ENCODE peak calls at places on chromosomes 1 and 21, in four cellular contexts. One of them, this sample, is unnamed.
A peak's percentile ranks its signal among the peaks of the same experiment; 100 is the strongest.

GRCh38 chr1:18913065-18913502 is 10.7 kb upstream of the ALDH4A1 start:
- DNase-seq in HepG2: peak; percentile 66
- DNase-seq in GM12878: no peak
- DNase-seq in H1: peak; percentile 96
- DNase-seq in this sample: peak; percentile 42

GRCh38 chr1:54825696-54826095 is 24.6 kb upstream of the TTC22 start:
- DNase-seq in HepG2: no peak
- DNase-seq in GM12878: no peak
- DNase-seq in H1: no peak
- DNase-seq in this sample: no peak

GRCh38 chr1:174836543-174836942 is 163.2 kb upstream of the CACYBP start:
- DNase-seq in HepG2: no peak
- DNase-seq in GM12878: no peak
- DNase-seq in H1: no peak
- DNase-seq in this sample: no peak

GRCh38 chr1:158002022-158002629 is 8.7 kb downstream of the KIRREL1 start:
- DNase-seq in HepG2: no peak
- DNase-seq in GM12878: no peak
- DNase-seq in H1: no peak
- DNase-seq in this sample: no peak

GRCh38 chr1:230965535-230965934 is 13.1 kb downstream of the TTC13 start:
- DNase-seq in HepG2: no peak
- DNase-seq in GM12878: no peak
- DNase-seq in H1: no peak
- DNase-seq in this sample: no peak

GRCh38 chr1:51924455-51924854 is 45.9 kb upstream of the NRDC start:
- DNase-seq in HepG2: no peak
- DNase-seq in GM12878: no peak
- DNase-seq in H1: no peak
- DNase-seq in this sample: no peak

GRCh38 chr1:61993331-61993961 is 201.2 kb upstream of the L1TD1 start:
- DNase-seq in HepG2: no peak
- DNase-seq in GM12878: no peak
- DNase-seq in H1: no peak
- DNase-seq in this sample: no peak

GRCh38 chr1:170445096-170445495 is 86.9 kb upstream of the GORAB start:
- DNase-seq in HepG2: no peak
- DNase-seq in GM12878: no peak
- DNase-seq in H1: no peak
- DNase-seq in this sample: no peak

GRCh38 chr1:102861247-102861646 is 247.1 kb downstream of the COL11A1 start:
- DNase-seq in HepG2: no peak
- DNase-seq in GM12878: no peak
- DNase-seq in H1: no peak
- DNase-seq in this sample: no peak

GRCh38 chr1:177858222-177858894 is 111.5 kb downstream of the SEC16B start:
- DNase-seq in HepG2: no peak
- DNase-seq in GM12878: no peak
- DNase-seq in H1: no peak
- DNase-seq in this sample: no peak

GRCh38 chr1:90945287-90945686 is 76.5 kb downstream of the ZNF644 start:
- DNase-seq in HepG2: no peak
- DNase-seq in GM12878: no peak
- DNase-seq in H1: no peak
- DNase-seq in this sample: no peak

GRCh38 chr1:218426343-218426657 is 81.2 kb downstream of the TGFB2 start:
- DNase-seq in HepG2: peak; percentile 95
- DNase-seq in GM12878: no peak
- DNase-seq in H1: no peak
- DNase-seq in this sample: no peak

GRCh38 chr1:53752281-53752680 is 13.3 kb upstream of the GLIS1 start:
- DNase-seq in HepG2: no peak
- DNase-seq in GM12878: no peak
- DNase-seq in H1: no peak
- DNase-seq in this sample: no peak

GRCh38 chr1:111489604-111490003 is 13.8 kb downstream of the ADORA3 start:
- DNase-seq in HepG2: no peak
- DNase-seq in GM12878: no peak
- DNase-seq in H1: no peak
- DNase-seq in this sample: no peak

GRCh38 chr1:47738560-47739182 is 258.5 kb downstream of the TRABD2B start:
- DNase-seq in HepG2: peak; percentile 35
- DNase-seq in GM12878: no peak
- DNase-seq in H1: peak; percentile 86
- DNase-seq in this sample: peak; percentile 66

GRCh38 chr1:30652151-30652915 is 71.1 kb downstream of the MATN1 start:
- DNase-seq in HepG2: no peak
- DNase-seq in GM12878: no peak
- DNase-seq in H1: no peak
- DNase-seq in this sample: no peak

GRCh38 chr21:41817228-41817627 is 50.4 kb upstream of the RIPK4 start:
- DNase-seq in HepG2: peak; percentile 44
- DNase-seq in GM12878: no peak
- DNase-seq in H1: peak; percentile 61
- DNase-seq in this sample: peak; percentile 62

GRCh38 chr1:88802404-88802803 is 89.0 kb downstream of the GTF2B start:
- DNase-seq in HepG2: no peak
- DNase-seq in GM12878: no peak
- DNase-seq in H1: no peak
- DNase-seq in this sample: no peak

GRCh38 chr21:34589511-34590282 is 25.2 kb downstream of the RCAN1 start:
- DNase-seq in HepG2: no peak
- DNase-seq in GM12878: no peak
- DNase-seq in H1: no peak
- DNase-seq in this sample: no peak

GRCh38 chr1:12148958-12149790 is 17.6 kb upstream of the TNFRSF1B start:
- DNase-seq in HepG2: no peak
- DNase-seq in GM12878: no peak
- DNase-seq in H1: no peak
- DNase-seq in this sample: no peak

GRCh38 chr1:81834921-81835698 is 34.4 kb downstream of the ADGRL2 start:
- DNase-seq in HepG2: no peak
- DNase-seq in GM12878: no peak
- DNase-seq in H1: no peak
- DNase-seq in this sample: no peak

GRCh38 chr1:7300893-7301292 is 470.2 kb upstream of the VAMP3 start:
- DNase-seq in HepG2: peak; percentile 58
- DNase-seq in GM12878: no peak
- DNase-seq in H1: no peak
- DNase-seq in this sample: no peak

GRCh38 chr1:23446644-23447310 is 22.2 kb upstream of the TCEA3 start:
- DNase-seq in HepG2: no peak
- DNase-seq in GM12878: no peak
- DNase-seq in H1: no peak
- DNase-seq in this sample: no peak

GRCh38 chr21:46124926-46125845 is 27.3 kb downstream of the COL6A2 start:
- DNase-seq in HepG2: no peak
- DNase-seq in GM12878: no peak
- DNase-seq in H1: peak; percentile 41
- DNase-seq in this sample: no peak

GRCh38 chr1:85303440-85304162 is 27.2 kb upstream of the BCL10 start:
- DNase-seq in HepG2: no peak
- DNase-seq in GM12878: no peak
- DNase-seq in H1: no peak
- DNase-seq in this sample: no peak

GRCh38 chr1:220905650-220906560 is 26.7 kb downstream of the HLX start:
- DNase-seq in HepG2: peak; percentile 19
- DNase-seq in GM12878: no peak
- DNase-seq in H1: no peak
- DNase-seq in this sample: no peak

GRCh38 chr1:202221911-202222909 is 28.6 kb downstream of the LGR6 start:
- DNase-seq in HepG2: peak; percentile 28
- DNase-seq in GM12878: no peak
- DNase-seq in H1: no peak
- DNase-seq in this sample: no peak

GRCh38 chr1:31318146-31318545 is 21.3 kb downstream of the ZCCHC17 start:
- DNase-seq in HepG2: peak; percentile 21
- DNase-seq in GM12878: no peak
- DNase-seq in H1: no peak
- DNase-seq in this sample: no peak

GRCh38 chr1:15246960-15247614 is at the start of gene FHAD1:
- DNase-seq in HepG2: no peak
- DNase-seq in GM12878: no peak
- DNase-seq in H1: peak; percentile 94
- DNase-seq in this sample: peak; percentile 33

GRCh38 chr1:208387908-208388756 is 143.9 kb upstream of the PLXNA2 start:
- DNase-seq in HepG2: no peak
- DNase-seq in GM12878: no peak
- DNase-seq in H1: no peak
- DNase-seq in this sample: no peak

GRCh38 chr1:223006794-223007193 is 136.3 kb downstream of the TLR5 start:
- DNase-seq in HepG2: no peak
- DNase-seq in GM12878: no peak
- DNase-seq in H1: no peak
- DNase-seq in this sample: no peak

GRCh38 chr21:29091032-29091431 is 17.6 kb upstream of the CCT8 start:
- DNase-seq in HepG2: no peak
- DNase-seq in GM12878: no peak
- DNase-seq in H1: no peak
- DNase-seq in this sample: no peak

GRCh38 chr1:244035358-244035757 is 15.7 kb upstream of the ZBTB18 start:
- DNase-seq in HepG2: no peak
- DNase-seq in GM12878: no peak
- DNase-seq in H1: no peak
- DNase-seq in this sample: no peak

GRCh38 chr1:221562542-221563475 is 179.1 kb downstream of the DUSP10 start:
- DNase-seq in HepG2: no peak
- DNase-seq in GM12878: no peak
- DNase-seq in H1: no peak
- DNase-seq in this sample: no peak

GRCh38 chr1:8851060-8851459 is 27.4 kb downstream of the ENO1 start:
- DNase-seq in HepG2: no peak
- DNase-seq in GM12878: no peak
- DNase-seq in H1: no peak
- DNase-seq in this sample: no peak

GRCh38 chr1:8848663-8849386 is 29.7 kb downstream of the ENO1 start:
- DNase-seq in HepG2: peak; percentile 88
- DNase-seq in GM12878: no peak
- DNase-seq in H1: peak; percentile 96
- DNase-seq in this sample: peak; percentile 68

GRCh38 chr1:8846263-8846662 is 28.8 kb upstream of the RERE start:
- DNase-seq in HepG2: no peak
- DNase-seq in GM12878: no peak
- DNase-seq in H1: no peak
- DNase-seq in this sample: no peak

GRCh38 chr1:8845104-8846097 is 28.0 kb upstream of the RERE start:
- DNase-seq in HepG2: no peak
- DNase-seq in GM12878: no peak
- DNase-seq in H1: no peak
- DNase-seq in this sample: no peak

GRCh38 chr1:8847990-8848389 is 30.5 kb downstream of the ENO1 start:
- DNase-seq in HepG2: no peak
- DNase-seq in GM12878: no peak
- DNase-seq in H1: no peak
- DNase-seq in this sample: no peak
- TF ChIP-seq SUZ12 in HepG2: no peak
- TF ChIP-seq SUZ12 in GM12878: no peak
- TF ChIP-seq SUZ12 in H1: no peak
- TF ChIP-seq SUZ12 in this sample: no peak

GRCh38 chr1:226783202-226783601 is 44.1 kb upstream of the ITPKB start:
- DNase-seq in HepG2: no peak
- DNase-seq in GM12878: no peak
- DNase-seq in H1: no peak
- DNase-seq in this sample: no peak
- TF ChIP-seq YY1 in HepG2: no peak
- TF ChIP-seq YY1 in GM12878: no peak
- TF ChIP-seq YY1 in H1: no peak
- TF ChIP-seq YY1 in this sample: no peak

GRCh38 chr1:205287076-205287475 is 34.5 kb downstream of the NUAK2 start:
- DNase-seq in HepG2: no peak
- DNase-seq in GM12878: no peak
- DNase-seq in H1: no peak
- DNase-seq in this sample: no peak
- H3K4me1 ChIP-seq in HepG2: peaks cover 66% of the 10 kb centered on the region
- H3K4me1 ChIP-seq in GM12878: peaks cover 53% of the 10 kb centered on the region
- H3K4me1 ChIP-seq in H1: peaks cover 22% of the 10 kb centered on the region
- H3K4me1 ChIP-seq in this sample: peaks cover 31% of the 10 kb centered on the region

DNA sequence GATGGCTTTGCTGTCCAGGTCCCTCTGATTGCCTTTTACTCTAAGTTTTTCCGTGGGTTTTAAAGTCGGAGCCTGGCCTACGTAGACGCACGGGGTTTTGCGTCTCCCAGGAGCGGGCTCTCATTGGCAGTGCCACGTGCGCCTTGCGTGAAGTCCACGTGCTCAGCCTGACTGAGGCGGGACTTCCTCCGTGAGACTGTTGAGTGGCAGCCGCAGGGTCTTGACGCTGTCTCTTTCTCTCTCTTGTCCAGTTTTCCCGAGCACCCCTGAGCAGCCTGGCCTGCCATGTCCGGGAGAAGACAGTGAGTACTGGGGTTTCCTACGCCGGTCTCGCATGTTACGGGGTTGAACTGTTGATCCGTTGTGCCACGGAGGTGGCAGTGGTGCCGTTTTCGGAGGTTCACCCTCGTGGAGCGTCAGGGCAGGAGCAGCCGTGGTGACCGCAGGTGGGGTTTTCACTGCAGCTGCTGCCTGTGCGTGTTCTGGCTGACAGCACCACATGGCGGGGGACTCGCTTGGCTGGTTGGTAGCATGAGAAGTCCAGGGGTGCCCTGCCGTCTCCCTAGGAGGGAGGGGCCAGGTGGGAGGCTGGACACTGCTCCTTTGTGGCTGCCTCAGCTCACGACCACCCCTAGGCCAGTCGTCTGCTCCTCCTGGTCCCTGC is 9.2 kb downstream of the PRKCZ start:
- DNase-seq in HepG2: no peak
- DNase-seq in GM12878: no peak
- DNase-seq in H1: no peak
- DNase-seq in this sample: no peak
- TF ChIP-seq SUZ12 in HepG2: no peak
- TF ChIP-seq SUZ12 in GM12878: no peak
- TF ChIP-seq SUZ12 in H1: no peak
- TF ChIP-seq SUZ12 in this sample: no peak